ENCODE peak calls at places on chromosomes 13 and 19, in four cellular contexts. R is C1 segment of cervical spinal cord, N is OCI-LY7, G is lower leg skin. Y is an unnamed sample.

GRCh38 chr13:110161112-110161897 is 145.7 kb downstream of the COL4A1 start:
- DNase-seq in G (no peak), N (no peak), R (no peak), Y (no peak)

GRCh38 chr19:46482645-46483044 is 11.3 kb upstream of the PNMA8A start:
- DNase-seq in G (no peak), R (no peak), N (no peak), Y (peak; percentile 33)

GRCh38 chr19:30479231-30479630 is 107.0 kb downstream of the ZNF536 start:
- DNase-seq in G (no peak), N (no peak), R (no peak), Y (peak; percentile 3)

GRCh38 chr13:32849369-32849768 is 166.9 kb upstream of the KL start:
- DNase-seq in R (no peak), G (no peak), N (no peak), Y (no peak)

GRCh38 chr19:49142866-49143335 is 12.3 kb downstream of the HRC start:
- DNase-seq in N (peak; percentile 80), G (peak; percentile 76), R (peak; percentile 92), Y (peak; percentile 87)

GRCh38 chr19:55210120-55210493 is 806 bp upstream of the PTPRH start:
- DNase-seq in N (no peak), G (no peak), R (no peak), Y (peak; percentile 98)

GRCh38 chr13:27728271-27728670 is 64.0 kb upstream of the GSX1 start:
- DNase-seq in G (no peak), R (no peak), N (no peak), Y (no peak)

GRCh38 chr13:114124921-114125320 is 7.5 kb downstream of the RASA3 start:
- DNase-seq in N (no peak), G (no peak), R (no peak), Y (peak; percentile 72)

GRCh38 chr19:46674416-46675178 is 13.6 kb upstream of the DACT3 start:
- DNase-seq in R (no peak), G (no peak), N (no peak), Y (no peak)

GRCh38 chr19:16326401-16327130 is 1.9 kb downstream of the KLF2 start:
- DNase-seq in R (no peak), N (peak; percentile 57), G (no peak), Y (no peak)

GRCh38 chr19:55703790-55704215 is 28.8 kb downstream of the EPN1 start:
- DNase-seq in N (peak; percentile 19), R (peak; percentile 10), G (no peak), Y (peak; percentile 20)

GRCh38 chr19:35357867-35358573 is at the start of gene FFAR3:
- DNase-seq in N (no peak), G (peak; percentile 28), R (no peak), Y (no peak)

GRCh38 chr19:5983367-5983955 is 5.5 kb upstream of the RANBP3 start:
- DNase-seq in R (no peak), G (peak; percentile 38), N (no peak), Y (no peak)

GRCh38 chr13:25037057-25037813 is 58.7 kb upstream of the PABPC3 start:
- DNase-seq in G (peak; percentile 43), R (peak; percentile 40), N (peak; percentile 71), Y (peak; percentile 73)

GRCh38 chr13:98284677-98285076 is 107.6 kb upstream of the RNF113B start:
- DNase-seq in R (no peak), N (no peak), G (no peak), Y (no peak)

GRCh38 chr19:45645631-45646344 is 6.6 kb upstream of the EML2 start:
- DNase-seq in N (peak; percentile 94), R (peak; percentile 67), G (peak; percentile 53), Y (peak; percentile 83)

GRCh38 chr13:92896842-92897241 is 329.8 kb upstream of the GPC6 start:
- DNase-seq in N (peak; percentile 0), R (no peak), G (no peak), Y (peak; percentile 40)

GRCh38 chr19:16367269-16367683 is 42.6 kb downstream of the KLF2 start:
- DNase-seq in R (no peak), G (no peak), N (peak; percentile 78), Y (no peak)

GRCh38 chr13:42071667-42072419 is 23.4 kb downstream of the DGKH start:
- DNase-seq in N (no peak), R (no peak), G (no peak), Y (peak; percentile 47)

GRCh38 chr19:7069904-7070226 is 362 bp downstream of the ZNF557 start:
- DNase-seq in N (no peak), R (no peak), G (no peak), Y (no peak)

GRCh38 chr13:79051472-79051871 is 354.6 kb downstream of the RBM26 start:
- DNase-seq in G (no peak), R (no peak), N (no peak), Y (no peak)

GRCh38 chr13:26508885-26509284 is 48.6 kb upstream of the WASF3 start:
- DNase-seq in G (peak; percentile 85), N (no peak), R (no peak), Y (peak; percentile 98)

GRCh38 chr13:46182491-46182877 is 507 bp upstream of the LCP1 start:
- DNase-seq in R (no peak), G (no peak), N (no peak), Y (no peak)

GRCh38 chr13:24802074-24802473 is 38.1 kb downstream of the RNF17 start:
- DNase-seq in G (no peak), N (no peak), R (no peak), Y (peak; percentile 20)

GRCh38 chr19:33395561-33396550 is 22.3 kb downstream of the CEBPG start:
- DNase-seq in R (no peak), G (no peak), N (no peak), Y (peak; percentile 46)

GRCh38 chr13:101346942-101347728 is 69.2 kb downstream of the NALCN start:
- DNase-seq in N (no peak), R (no peak), G (no peak), Y (peak; percentile 29)

GRCh38 chr13:65959305-65959704 is 1270.8 kb downstream of the PCDH9 start:
- DNase-seq in G (no peak), N (no peak), R (no peak), Y (peak; percentile 23)

GRCh38 chr13:76148926-76149325 is 512.8 kb downstream of the LMO7 start:
- DNase-seq in R (no peak), N (no peak), G (no peak), Y (peak; percentile 70)